ENCODE peak calls at places on chromosomes 5 and 9, in seven cellular contexts. X, B, N, F, C, L and U are unnamed samples.

GRCh38 chr9:35563791-35564197 is 41.3 kb upstream of the TESK1 start:
- DNase-seq in X (no peak), B (no peak), N (no peak), F (peak), C (no peak), L (no peak), U (no peak)

GRCh38 chr9:7103382-7104170 is 345.8 kb downstream of the KDM4C start:
- DNase-seq in X (no peak), B (no peak), N (no peak), F (no peak), C (no peak), L (no peak), U (no peak)

GRCh38 chr5:131525805-131526204 is 109.2 kb downstream of the RAPGEF6 start:
- DNase-seq in X (no peak), B (no peak), N (peak), F (no peak), C (no peak), L (no peak), U (no peak)

GRCh38 chr5:72818866-72819534 is 2.5 kb downstream of the TNPO1 start:
- DNase-seq in X (peak), B (peak), N (peak), F (peak), C (peak), L (peak), U (no peak)

GRCh38 chr9:69822091-69822750 is 1.6 kb downstream of the CFAP95 start:
- DNase-seq in X (no peak), B (no peak), N (peak), F (no peak), C (peak), L (no peak), U (no peak)

GRCh38 chr9:121754655-121755436 is 103.4 kb downstream of the DAB2IP start:
- DNase-seq in X (no peak), B (no peak), N (no peak), F (no peak), C (no peak), L (no peak), U (no peak)

GRCh38 chr5:175654346-175654745 is 3.5 kb upstream of the HRH2 start:
- DNase-seq in X (peak), B (no peak), N (no peak), F (no peak), C (no peak), L (no peak), U (no peak)

GRCh38 chr9:69945671-69946141 is 97.9 kb upstream of the MAMDC2 start:
- DNase-seq in X (no peak), B (peak), N (peak), F (peak), C (no peak), L (no peak), U (no peak)

GRCh38 chr9:97721396-97721795 is 24.3 kb upstream of the XPA start:
- DNase-seq in X (no peak), B (no peak), N (no peak), F (no peak), C (no peak), L (no peak), U (no peak)

GRCh38 chr5:54360089-54360488 is 49.7 kb upstream of the ARL15 start:
- DNase-seq in X (no peak), B (no peak), N (peak), F (no peak), C (no peak), L (no peak), U (no peak)

GRCh38 chr5:134133213-134133994 is 18.9 kb downstream of the TCF7 start:
- DNase-seq in X (no peak), B (no peak), N (no peak), F (peak), C (no peak), L (no peak), U (no peak)